ENCODE peak calls at places on chromosomes 16 and 17, in six cellular contexts. B is stimulated activated CD4-positive, alpha-beta T cell treated with anti-CD3 and anti-CD28 coated beads, Interleukin-1b, Interleukin-23, amount 100 ng/mL, for 24 hours; P is endothelial cell; O is body of pancreas; F is C1 segment of cervical spinal cord; Q is A549. A is an unnamed sample.

GRCh38 chr16:19879241-19879792 is 5.3 kb downstream of the GPRC5B start:
- DNase-seq in P (no peak), F (no peak), B (no peak), Q (no peak), O (no peak), A (no peak)

GRCh38 chr16:74035816-74036215 is 260.8 kb upstream of the PSMD7 start:
- DNase-seq in B (no peak), O (no peak), F (no peak), Q (peak; percentile 17), P (peak; percentile 33), A (no peak)

GRCh38 chr17:61325382-61326073 is 74.1 kb upstream of the TBX2 start:
- DNase-seq in Q (no peak), F (no peak), B (no peak), O (no peak), P (no peak), A (no peak)

GRCh38 chr17:81414751-81415516 is 19.7 kb downstream of the BAHCC1 start:
- DNase-seq in Q (no peak), P (no peak), F (no peak), O (no peak), B (no peak), A (no peak)

GRCh38 chr17:61352771-61353170 is 46.9 kb upstream of the TBX2 start:
- DNase-seq in F (no peak), P (no peak), B (no peak), O (no peak), Q (no peak), A (no peak)

GRCh38 chr17:57242148-57242547 is 14.2 kb upstream of the MSI2 start:
- DNase-seq in F (no peak), P (no peak), B (no peak), Q (no peak), O (no peak), A (no peak)

GRCh38 chr16:67190041-67190440 is at the start of gene EXOC3L1:
- DNase-seq in B (no peak), P (no peak), Q (no peak), O (no peak), F (no peak), A (no peak)

GRCh38 chr16:3513892-3514600 is 13.2 kb downstream of the CLUAP1 start:
- DNase-seq in B (no peak), Q (no peak), P (no peak), O (no peak), F (no peak), A (peak; percentile 46)

GRCh38 chr17:6843241-6843890 is 11.8 kb upstream of the TEKT1 start:
- DNase-seq in P (no peak), O (no peak), F (no peak), B (no peak), Q (no peak), A (no peak)

GRCh38 chr16:450385-450784 is 24.9 kb downstream of the RAB11FIP3 start:
- DNase-seq in F (no peak), O (no peak), P (no peak), B (no peak), Q (no peak), A (no peak)

GRCh38 chr17:75783069-75783783 is 1.4 kb upstream of the UNK start:
- DNase-seq in B (no peak), O (no peak), Q (no peak), F (no peak), P (no peak), A (no peak)

GRCh38 chr17:17690156-17690737 is 9.0 kb downstream of the RAI1 start:
- DNase-seq in F (no peak), Q (no peak), P (no peak), O (no peak), B (no peak), A (no peak)